ENCODE peak calls at places on chromosomes 2 and 18, in six cellular contexts. One of them, this sample, is unnamed. For H3K4me1, the result is how much of the 10 kb centered on the place peaks cover.

GRCh38 chr18:57942090-57942489 is 101.9 kb upstream of the NEDD4L start:
- DNase-seq in tibial nerve: no peak
- DNase-seq in stomach: no peak
- DNase-seq in HepG2: no peak
- DNase-seq in transverse colon: no peak
- DNase-seq in A549: no peak
- DNase-seq in this sample: no peak

GRCh38 chr2:146997488-146997887 is 847.3 kb upstream of the ACVR2A start:
- DNase-seq in transverse colon: no peak
- DNase-seq in tibial nerve: no peak
- DNase-seq in A549: no peak
- DNase-seq in HepG2: no peak
- DNase-seq in stomach: no peak
- DNase-seq in this sample: no peak

GRCh38 chr18:23236876-23237468 is 101.7 kb downstream of the CABLES1 start:
- DNase-seq in tibial nerve: no peak
- DNase-seq in A549: no peak
- DNase-seq in stomach: no peak
- DNase-seq in transverse colon: no peak
- DNase-seq in HepG2: no peak
- DNase-seq in this sample: no peak

GRCh38 chr2:162328424-162329157 is 10.1 kb upstream of the IFIH1 start:
- DNase-seq in transverse colon: no peak
- DNase-seq in tibial nerve: no peak
- DNase-seq in A549: no peak
- DNase-seq in HepG2: no peak
- DNase-seq in stomach: no peak
- DNase-seq in this sample: no peak

GRCh38 chr2:64859208-64860161 is 129.7 kb upstream of the SLC1A4 start:
- DNase-seq in stomach: peak
- DNase-seq in tibial nerve: peak
- DNase-seq in HepG2: no peak
- DNase-seq in transverse colon: peak
- DNase-seq in A549: peak
- DNase-seq in this sample: peak

GRCh38 chr2:126660068-126660467 is 4.1 kb downstream of the GYPC start:
- DNase-seq in stomach: no peak
- DNase-seq in tibial nerve: no peak
- DNase-seq in HepG2: no peak
- DNase-seq in A549: no peak
- DNase-seq in transverse colon: no peak
- DNase-seq in this sample: no peak

GRCh38 chr2:146540271-146540932 is 1304.4 kb upstream of the ACVR2A start:
- DNase-seq in transverse colon: no peak
- DNase-seq in tibial nerve: no peak
- DNase-seq in A549: no peak
- DNase-seq in HepG2: no peak
- DNase-seq in stomach: no peak
- DNase-seq in this sample: no peak

GRCh38 chr2:76444732-76445131 is 734.0 kb upstream of the GCFC2 start:
- DNase-seq in transverse colon: no peak
- DNase-seq in stomach: no peak
- DNase-seq in HepG2: no peak
- DNase-seq in A549: no peak
- DNase-seq in tibial nerve: no peak
- DNase-seq in this sample: no peak

GRCh38 chr2:223060201-223060825 is 8.3 kb downstream of the KCNE4 start:
- DNase-seq in stomach: no peak
- DNase-seq in A549: no peak
- DNase-seq in tibial nerve: no peak
- DNase-seq in HepG2: no peak
- DNase-seq in transverse colon: no peak
- DNase-seq in this sample: no peak

GRCh38 chr2:107687087-107687486 is 139.6 kb upstream of the RGPD4 start:
- DNase-seq in stomach: no peak
- DNase-seq in tibial nerve: no peak
- DNase-seq in A549: no peak
- DNase-seq in HepG2: no peak
- DNase-seq in transverse colon: no peak
- DNase-seq in this sample: no peak

GRCh38 chr2:100470898-100471514 is 724 bp downstream of the NMS start:
- DNase-seq in HepG2: peak
- DNase-seq in tibial nerve: no peak
- DNase-seq in stomach: no peak
- DNase-seq in A549: no peak
- DNase-seq in transverse colon: no peak
- DNase-seq in this sample: no peak

GRCh38 chr2:121650554-121650930 is 1.3 kb upstream of the CLASP1 start:
- DNase-seq in stomach: no peak
- DNase-seq in transverse colon: peak
- DNase-seq in tibial nerve: no peak
- DNase-seq in A549: no peak
- DNase-seq in HepG2: no peak
- DNase-seq in this sample: no peak

GRCh38 chr2:47686018-47686417 is 96.9 kb upstream of the MSH6 start:
- DNase-seq in stomach: no peak
- DNase-seq in HepG2: peak
- DNase-seq in transverse colon: no peak
- DNase-seq in A549: no peak
- DNase-seq in tibial nerve: no peak
- DNase-seq in this sample: no peak

GRCh38 chr2:108268001-108268400 is 20.7 kb upstream of the SULT1C2 start:
- DNase-seq in stomach: no peak
- DNase-seq in A549: peak
- DNase-seq in HepG2: no peak
- DNase-seq in tibial nerve: no peak
- DNase-seq in transverse colon: no peak
- DNase-seq in this sample: no peak

GRCh38 chr18:21053127-21053526 is 58.5 kb downstream of the ROCK1 start:
- DNase-seq in tibial nerve: no peak
- DNase-seq in stomach: no peak
- DNase-seq in transverse colon: no peak
- DNase-seq in A549: peak
- DNase-seq in HepG2: peak
- DNase-seq in this sample: no peak

GRCh38 chr2:157830696-157831570 is 45.2 kb downstream of the ACVR1 start:
- DNase-seq in transverse colon: no peak
- DNase-seq in A549: peak
- DNase-seq in tibial nerve: peak
- DNase-seq in stomach: no peak
- DNase-seq in HepG2: peak
- DNase-seq in this sample: no peak

GRCh38 chr2:168673265-168674222 is 128.9 kb upstream of the NOSTRIN start:
- DNase-seq in HepG2: no peak
- DNase-seq in A549: no peak
- DNase-seq in tibial nerve: no peak
- DNase-seq in stomach: no peak
- DNase-seq in transverse colon: no peak
- DNase-seq in this sample: no peak

GRCh38 chr18:33664528-33664927 is 86.5 kb downstream of the ASXL3 start:
- DNase-seq in A549: no peak
- DNase-seq in transverse colon: no peak
- DNase-seq in tibial nerve: no peak
- DNase-seq in stomach: no peak
- DNase-seq in HepG2: no peak
- DNase-seq in this sample: no peak

GRCh38 chr18:63105636-63106316 is 213.8 kb downstream of the BCL2 start:
- DNase-seq in tibial nerve: no peak
- DNase-seq in HepG2: no peak
- DNase-seq in transverse colon: no peak
- DNase-seq in stomach: no peak
- DNase-seq in A549: no peak
- DNase-seq in this sample: no peak

DNA sequence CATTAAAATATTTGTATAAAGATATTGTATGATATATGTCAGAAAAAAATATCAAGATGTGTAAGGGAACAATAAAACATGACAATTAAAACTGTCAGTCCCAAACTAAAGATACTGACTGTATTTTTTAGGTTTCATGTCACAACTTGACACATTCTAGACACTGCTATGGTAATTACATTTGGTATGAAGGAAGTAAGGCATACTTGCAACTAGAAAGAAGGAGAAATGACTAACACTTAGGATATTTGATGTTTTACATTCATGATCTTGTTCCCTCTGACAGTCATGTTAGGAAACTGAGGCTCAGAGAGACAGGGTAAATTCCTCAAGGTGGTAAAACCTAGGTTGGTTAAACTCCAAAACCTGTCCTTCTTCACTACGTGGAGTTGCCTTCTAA is 68.3 kb downstream of the TMEFF2 start:
- DNase-seq in transverse colon: no peak
- DNase-seq in A549: no peak
- DNase-seq in tibial nerve: no peak
- DNase-seq in HepG2: no peak
- DNase-seq in stomach: no peak
- DNase-seq in this sample: no peak
- TF ChIP-seq EP300 in transverse colon: no peak
- TF ChIP-seq EP300 in A549: no peak
- TF ChIP-seq EP300 in tibial nerve: no peak
- TF ChIP-seq EP300 in HepG2: no peak
- TF ChIP-seq EP300 in stomach: no peak
- TF ChIP-seq EP300 in this sample: no peak

DNA sequence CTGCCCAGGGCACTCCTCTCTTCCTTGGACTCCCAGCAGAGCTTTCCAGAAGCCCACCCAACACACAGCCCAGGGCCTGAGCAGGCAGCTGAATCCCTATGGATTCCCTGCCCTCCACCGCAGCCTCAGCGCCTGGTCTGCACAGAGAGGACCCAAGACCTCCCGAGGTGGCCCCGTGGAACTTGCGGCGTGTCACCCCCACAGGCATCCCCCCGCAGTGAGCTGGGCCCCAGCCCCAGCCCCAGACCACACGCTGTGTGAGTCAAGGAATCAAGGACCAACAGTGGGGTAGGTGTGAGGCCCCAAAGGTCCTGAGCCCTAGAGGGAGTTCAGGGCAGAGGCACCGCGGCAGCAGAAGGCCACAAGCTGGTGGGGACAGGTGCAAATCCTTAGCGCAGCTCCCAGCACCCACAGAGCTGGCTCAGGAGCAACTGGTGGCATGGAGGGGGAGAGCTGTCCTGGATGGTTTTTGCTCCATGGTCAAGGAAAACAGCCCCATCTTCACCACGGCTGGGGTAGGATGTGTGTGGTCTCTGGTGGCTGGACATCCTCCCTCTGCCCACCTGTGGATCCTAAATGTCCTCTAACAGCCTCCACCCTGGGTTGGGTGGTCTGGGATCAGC is 8.5 kb downstream of the HS6ST1 start:
- DNase-seq in stomach: no peak
- DNase-seq in transverse colon: no peak
- DNase-seq in HepG2: no peak
- DNase-seq in tibial nerve: no peak
- DNase-seq in A549: no peak
- DNase-seq in this sample: peak
- H3K4me1 ChIP-seq in stomach: half or more
- H3K4me1 ChIP-seq in transverse colon: under half
- H3K4me1 ChIP-seq in HepG2: half or more
- H3K4me1 ChIP-seq in tibial nerve: under half
- H3K4me1 ChIP-seq in A549: under half
- H3K4me1 ChIP-seq in this sample: half or more

GRCh38 chr2:23460228-23460627 is 75.2 kb downstream of the KLHL29 start:
- DNase-seq in tibial nerve: no peak
- DNase-seq in HepG2: no peak
- DNase-seq in stomach: no peak
- DNase-seq in transverse colon: no peak
- DNase-seq in A549: peak
- DNase-seq in this sample: no peak
- TF ChIP-seq EP300 in tibial nerve: no peak
- TF ChIP-seq EP300 in HepG2: no peak
- TF ChIP-seq EP300 in stomach: no peak
- TF ChIP-seq EP300 in transverse colon: no peak
- TF ChIP-seq EP300 in A549: no peak
- TF ChIP-seq EP300 in this sample: no peak

GRCh38 chr2:192437653-192438052 is 242.9 kb upstream of the TMEFF2 start:
- DNase-seq in transverse colon: no peak
- DNase-seq in tibial nerve: no peak
- DNase-seq in A549: no peak
- DNase-seq in HepG2: peak
- DNase-seq in stomach: no peak
- DNase-seq in this sample: no peak
- H3K4me1 ChIP-seq in transverse colon: under half
- H3K4me1 ChIP-seq in tibial nerve: under half
- H3K4me1 ChIP-seq in A549: under half
- H3K4me1 ChIP-seq in HepG2: under half
- H3K4me1 ChIP-seq in stomach: under half
- H3K4me1 ChIP-seq in this sample: under half

DNA sequence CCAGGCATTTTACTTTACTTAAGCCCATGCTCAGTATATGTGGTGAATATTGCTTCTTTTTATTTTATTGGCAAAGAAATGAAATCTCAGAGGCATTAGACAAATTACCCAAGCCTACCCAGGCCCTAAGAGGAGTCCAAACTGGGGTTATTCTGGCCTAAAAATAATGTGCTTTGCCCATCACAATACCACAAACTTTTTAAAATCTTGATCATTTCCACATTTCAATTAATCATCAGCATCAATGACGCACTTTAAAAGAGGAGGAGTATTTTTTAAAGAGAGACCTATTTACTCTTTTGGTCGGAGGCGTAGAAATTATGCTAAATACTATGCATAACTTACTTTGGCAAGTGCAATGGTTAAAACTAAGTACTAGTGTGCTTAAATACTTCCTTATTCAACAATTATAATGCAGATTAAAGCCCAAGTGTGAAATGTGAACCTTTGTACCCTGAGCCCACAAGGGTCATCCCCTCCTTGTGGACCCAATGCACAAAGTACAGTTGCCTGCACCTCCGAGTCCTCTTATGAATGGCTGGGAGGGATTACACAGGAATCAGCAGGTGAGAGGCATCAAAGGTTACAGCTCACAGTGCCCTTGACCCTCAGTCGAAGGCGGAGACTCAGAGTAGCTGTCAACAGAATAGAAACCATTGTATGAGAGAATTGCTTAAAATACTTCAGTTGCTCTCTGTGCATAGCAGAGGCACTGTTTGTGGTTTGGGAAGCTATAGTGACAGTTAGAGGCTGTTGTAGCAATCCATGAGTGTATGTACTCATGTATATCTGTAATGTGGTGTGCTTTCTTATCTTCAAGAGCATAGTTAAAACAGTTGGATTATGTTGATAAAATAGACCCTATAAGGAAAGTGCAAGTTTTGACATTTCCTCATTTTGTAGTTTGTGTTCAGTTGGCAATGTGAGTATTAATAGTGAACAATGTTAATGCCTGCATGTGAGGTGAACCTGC is 151.7 kb upstream of the ITGA4 start:
- DNase-seq in HepG2: peak
- DNase-seq in transverse colon: peak
- DNase-seq in A549: no peak
- DNase-seq in tibial nerve: no peak
- DNase-seq in stomach: no peak
- DNase-seq in this sample: no peak
- TF ChIP-seq EP300 in HepG2: peak
- TF ChIP-seq EP300 in transverse colon: no peak
- TF ChIP-seq EP300 in A549: no peak
- TF ChIP-seq EP300 in tibial nerve: no peak
- TF ChIP-seq EP300 in stomach: no peak
- TF ChIP-seq EP300 in this sample: no peak

DNA sequence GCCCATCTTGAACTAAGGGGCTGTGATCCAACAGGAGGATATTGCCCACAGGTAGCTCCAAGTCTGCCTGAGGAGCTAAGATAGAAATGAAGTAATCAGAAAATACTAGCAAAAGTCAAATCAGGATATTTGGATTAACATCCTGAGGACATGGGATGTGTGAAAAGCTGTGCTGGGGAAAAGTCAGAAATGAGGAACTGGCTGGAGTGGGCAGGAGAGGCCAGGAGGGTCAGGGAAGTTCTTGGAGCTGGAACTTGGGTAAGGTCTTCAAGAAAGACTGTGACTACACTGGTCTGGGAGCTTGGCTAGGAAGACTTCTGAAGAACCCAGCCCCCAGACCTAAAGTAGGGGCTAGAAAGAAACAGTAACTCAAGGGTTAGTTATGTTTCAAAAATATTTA is 250.9 kb downstream of the PRKCE start:
- DNase-seq in stomach: no peak
- DNase-seq in A549: no peak
- DNase-seq in HepG2: no peak
- DNase-seq in transverse colon: no peak
- DNase-seq in tibial nerve: no peak
- DNase-seq in this sample: no peak
- H3K4me1 ChIP-seq in stomach: under half
- H3K4me1 ChIP-seq in A549: under half
- H3K4me1 ChIP-seq in HepG2: under half
- H3K4me1 ChIP-seq in transverse colon: under half
- H3K4me1 ChIP-seq in tibial nerve: under half
- H3K4me1 ChIP-seq in this sample: under half

This sample was measured in suprapubic skin.